ENCODE peak calls at places on chromosomes 13 and 19, in four cellular contexts. S is Jurkat, Clone E6-1; V is CD8-positive, alpha-beta T cell; K is thoracic aorta. X is an unnamed sample.

GRCh38 chr19:41325947-41326706 is 16.2 kb downstream of the CCDC97 start:
- DNase-seq in S (no peak), V (no peak), K (no peak), X (no peak)

GRCh38 chr13:74035881-74036280 is 98.3 kb downstream of the KLF12 start:
- DNase-seq in S (no peak), V (no peak), K (no peak), X (no peak)

GRCh38 chr13:108902557-108903155 is 273.2 kb downstream of the MYO16 start:
- DNase-seq in S (no peak), V (no peak), K (no peak), X (no peak)

GRCh38 chr13:48909088-48909389 is 66.7 kb upstream of the FNDC3A start:
- DNase-seq in S (no peak), V (no peak), K (no peak), X (no peak)

GRCh38 chr19:53463263-53463662 is 4.3 kb upstream of the ZNF813 start:
- DNase-seq in S (no peak), V (no peak), K (no peak), X (peak; percentile 18)

GRCh38 chr13:95156208-95156607 is 145.0 kb downstream of the ABCC4 start:
- DNase-seq in S (no peak), V (no peak), K (no peak), X (no peak)

GRCh38 chr13:52779028-52779612 is 39.5 kb upstream of the CNMD start:
- DNase-seq in S (no peak), V (no peak), K (no peak), X (peak; percentile 86)

GRCh38 chr13:44088911-44089851 is 209.5 kb downstream of the LACC1 start:
- DNase-seq in S (no peak), V (no peak), K (no peak), X (no peak)

GRCh38 chr13:48094404-48094780 is 512 bp downstream of the MED4 start:
- DNase-seq in S (no peak), V (no peak), K (no peak), X (peak; percentile 40)

GRCh38 chr19:47891622-47891922 is 5.5 kb upstream of the SULT2A1 start:
- DNase-seq in S (no peak), V (no peak), K (no peak), X (no peak)

GRCh38 chr13:79684426-79684825 is 203.5 kb downstream of the NDFIP2 start:
- DNase-seq in S (no peak), V (no peak), K (no peak), X (no peak)

GRCh38 chr19:43425567-43426392 is 11.1 kb downstream of the TEX101 start:
- DNase-seq in S (no peak), V (no peak), K (no peak), X (no peak)

GRCh38 chr19:51549533-51550324 is 18.3 kb upstream of the SIGLEC6 start:
- DNase-seq in S (no peak), V (no peak), K (no peak), X (no peak)

GRCh38 chr19:49422407-49423277 is 599 bp downstream of the PTH2 start:
- DNase-seq in S (no peak), V (no peak), K (no peak), X (no peak)

GRCh38 chr13:51125495-51126226 is 14.6 kb upstream of the C13orf42 start:
- DNase-seq in S (peak; percentile 68), V (no peak), K (no peak), X (peak; percentile 61)

GRCh38 chr13:76884571-76885202 is 1.5 kb downstream of the KCTD12 start:
- DNase-seq in S (no peak), V (no peak), K (no peak), X (no peak)

GRCh38 chr13:110312669-110313031 is 5.6 kb downstream of the COL4A2 start:
- DNase-seq in S (no peak), V (no peak), K (no peak), X (no peak)

GRCh38 chr13:26485786-26486185 is 71.7 kb upstream of the WASF3 start:
- DNase-seq in S (no peak), V (no peak), K (no peak), X (no peak)

GRCh38 chr19:55597493-55597892 is 1.8 kb downstream of the FIZ1 start:
- DNase-seq in S (no peak), V (no peak), K (no peak), X (no peak)

GRCh38 chr13:68099616-68100015 is 869.5 kb upstream of the PCDH9 start:
- DNase-seq in S (no peak), V (no peak), K (no peak), X (peak; percentile 80)

GRCh38 chr13:39976481-39976880 is 321.0 kb downstream of the COG6 start:
- DNase-seq in S (no peak), V (no peak), K (no peak), X (no peak)

GRCh38 chr19:4622695-4623421 is 16.5 kb upstream of the TNFAIP8L1 start:
- DNase-seq in S (no peak), V (no peak), K (no peak), X (no peak)

GRCh38 chr19:38056646-38057045 is 149.6 kb downstream of the SIPA1L3 start:
- DNase-seq in S (no peak), V (no peak), K (no peak), X (no peak)

GRCh38 chr13:113648218-113648615 is 9.8 kb downstream of the ATP4B start:
- DNase-seq in S (no peak), V (no peak), K (no peak), X (no peak)

GRCh38 chr13:108195146-108195545 is 20.2 kb downstream of the LIG4 start:
- DNase-seq in S (no peak), V (no peak), K (no peak), X (no peak)

GRCh38 chr19:33629826-33630375 is 8.1 kb downstream of the CHST8 start:
- DNase-seq in S (no peak), V (no peak), K (no peak), X (no peak)

GRCh38 chr19:3450796-3451411 is 29.4 kb downstream of the SMIM24 start:
- DNase-seq in S (no peak), V (no peak), K (peak; percentile 81), X (peak; percentile 70)

GRCh38 chr19:9971341-9971897 is 35.1 kb upstream of the OLFM2 start:
- DNase-seq in S (peak; percentile 6), V (no peak), K (no peak), X (no peak)

GRCh38 chr13:104256701-104257100 is 1190.5 kb upstream of the SLC10A2 start:
- DNase-seq in S (no peak), V (no peak), K (no peak), X (no peak)

GRCh38 chr13:49664606-49665005 is 26.7 kb downstream of the EBPL start:
- DNase-seq in S (no peak), V (no peak), K (no peak), X (no peak)

GRCh38 chr19:21851596-21852345 is 15.8 kb upstream of the ZNF43 start:
- DNase-seq in S (peak; percentile 88), V (peak; percentile 72), K (peak; percentile 90), X (peak; percentile 96)

GRCh38 chr13:95533545-95534135 is 18.9 kb upstream of the CLDN10 start:
- DNase-seq in S (no peak), V (no peak), K (no peak), X (peak; percentile 28)

GRCh38 chr13:90105881-90106496 is 1241.5 kb upstream of the MIR17HG start:
- DNase-seq in S (no peak), V (no peak), K (no peak), X (no peak)

GRCh38 chr19:4455742-4456565 is 1.6 kb downstream of the UBXN6 start:
- DNase-seq in S (no peak), V (no peak), K (no peak), X (peak; percentile 75)

GRCh38 chr19:45528744-45529453 is 21.6 kb downstream of the VASP start:
- DNase-seq in S (no peak), V (no peak), K (no peak), X (no peak)

GRCh38 chr13:74289130-74289529 is 154.9 kb upstream of the KLF12 start:
- DNase-seq in S (no peak), V (no peak), K (no peak), X (peak; percentile 60)

GRCh38 chr19:39152066-39152465 is 26.5 kb downstream of the PAK4 start:
- DNase-seq in S (no peak), V (no peak), K (no peak), X (no peak)

GRCh38 chr13:43269037-43269476 is 245.7 kb downstream of the DNAJC15 start:
- DNase-seq in S (no peak), V (no peak), K (no peak), X (no peak)

DNA sequence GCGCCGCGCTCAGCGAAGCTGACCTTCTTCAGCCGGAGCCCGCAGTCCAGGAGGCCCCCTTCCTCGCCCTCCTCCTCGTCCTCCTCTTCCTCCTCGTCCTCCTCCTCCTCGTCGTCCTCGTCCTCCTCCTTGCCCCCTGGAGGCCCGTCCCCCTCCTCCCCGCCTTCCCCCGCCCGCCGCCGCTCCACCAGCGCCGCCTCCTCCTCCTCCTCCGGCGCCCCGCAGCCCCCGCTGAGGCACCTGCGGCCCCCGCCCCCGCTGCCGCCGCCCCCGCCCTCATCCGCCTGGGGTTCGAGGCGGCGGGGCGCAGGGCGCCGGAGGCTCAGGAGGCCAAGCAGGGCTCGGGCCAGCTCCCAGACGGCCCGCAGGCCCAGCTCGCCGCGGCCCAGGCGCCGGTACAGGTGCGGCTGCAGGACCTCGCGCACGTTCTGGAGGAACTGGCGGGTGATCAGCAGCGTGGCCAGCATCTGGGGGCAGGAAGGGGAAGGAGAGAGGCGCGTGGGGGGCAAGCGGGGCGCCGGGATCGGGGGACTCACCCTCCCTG is 6.1 kb downstream of the ANO8 start:
- DNase-seq in S (no peak), V (no peak), K (no peak), X (no peak)
- H3K4me3 ChIP-seq in S (peak overlapping the region; percentile 54), V (peak overlapping the region; percentile 73), K (peak overlapping the region; percentile 58), X (no peak overlapping the region)

GRCh38 chr13:99093997-99094396 is 106.7 kb upstream of the UBAC2 start:
- DNase-seq in S (no peak), V (no peak), K (no peak), X (no peak)
- H3K4me3 ChIP-seq in S (no peak overlapping the region), V (no peak overlapping the region), K (no peak overlapping the region), X (no peak overlapping the region)

DNA sequence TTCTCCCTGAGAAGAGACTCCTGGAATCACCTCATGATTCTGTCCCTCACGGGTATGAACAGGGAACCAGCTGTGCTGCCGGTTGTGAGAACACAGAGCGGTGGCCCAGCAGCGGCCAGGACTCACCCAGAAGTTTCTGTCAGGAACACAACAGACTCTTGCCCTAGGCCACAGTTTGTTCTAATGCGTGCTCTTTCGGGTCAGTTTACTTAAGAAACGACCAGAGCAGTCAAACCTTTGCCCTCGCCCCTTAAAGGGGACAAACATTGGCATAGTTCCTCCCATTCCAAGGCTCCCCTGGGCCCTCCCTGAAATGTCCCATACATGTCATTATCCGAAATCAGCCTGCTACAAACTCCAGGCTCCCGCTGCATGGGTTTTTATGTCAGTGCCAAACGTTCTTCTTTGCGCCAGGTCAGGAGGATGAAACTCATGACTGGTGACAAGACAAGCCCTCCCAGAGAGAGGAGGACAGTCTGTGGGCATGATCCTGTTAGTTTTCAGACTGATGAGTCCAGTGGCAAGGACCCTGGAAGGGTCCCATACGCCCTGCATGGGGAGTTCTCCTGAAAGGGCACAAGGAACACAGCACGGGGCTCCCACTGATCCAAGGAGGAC is 18.3 kb downstream of the ZIC5 start:
- DNase-seq in S (no peak), V (no peak), K (no peak), X (no peak)
- H3K4me3 ChIP-seq in S (no peak overlapping the region), V (no peak overlapping the region), K (no peak overlapping the region), X (no peak overlapping the region)

DNA sequence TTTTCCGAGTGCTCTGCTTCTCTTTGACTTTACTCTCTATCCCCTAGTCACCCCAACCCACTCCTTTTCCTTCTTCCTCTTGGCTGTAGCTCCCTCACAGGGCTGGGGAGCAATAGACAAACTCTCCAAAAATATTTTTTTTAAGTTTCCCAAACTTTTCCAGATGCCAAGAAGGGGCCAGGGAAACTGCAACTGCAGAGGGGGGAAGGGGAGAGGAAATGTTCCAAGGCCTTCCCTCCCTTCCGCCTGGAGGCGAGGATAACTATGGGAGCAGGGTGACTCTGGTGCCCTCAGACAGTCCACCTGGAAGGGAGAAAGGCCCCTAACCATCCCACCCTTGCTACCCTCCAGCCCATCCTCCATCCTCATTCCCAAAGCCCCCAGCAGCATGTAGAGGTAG is 49.4 kb downstream of the LYL1 start:
- DNase-seq in S (no peak), V (no peak), K (no peak), X (no peak)
- H3K4me3 ChIP-seq in S (no peak overlapping the region), V (no peak overlapping the region), K (peak overlapping the region; percentile 15), X (no peak overlapping the region)

X was measured in SJCRH30.